ENCODE peak calls at places on chromosomes 1 and 21, in eight cellular contexts. One of them, this sample, is unnamed.

GRCh38 chr21:43304621-43305335 is 122.2 kb downstream of the SIK1 start:
- DNase-seq in endodermal cell: no peak
- DNase-seq in HCT116: no peak
- DNase-seq in fibroblast of lung: no peak
- DNase-seq in H9: no peak
- DNase-seq in neural progenitor cell: no peak
- DNase-seq in IMR-90: no peak
- DNase-seq in colonic mucosa: no peak
- DNase-seq in this sample: no peak

GRCh38 chr1:238129677-238130076 is 239.0 kb upstream of the ZP4 start:
- DNase-seq in IMR-90: no peak
- DNase-seq in neural progenitor cell: no peak
- DNase-seq in colonic mucosa: no peak
- DNase-seq in fibroblast of lung: no peak
- DNase-seq in H9: no peak
- DNase-seq in endodermal cell: no peak
- DNase-seq in HCT116: no peak
- DNase-seq in this sample: no peak

GRCh38 chr1:192260076-192260475 is 56.7 kb upstream of the RGS21 start:
- DNase-seq in colonic mucosa: no peak
- DNase-seq in endodermal cell: no peak
- DNase-seq in neural progenitor cell: no peak
- DNase-seq in fibroblast of lung: no peak
- DNase-seq in IMR-90: peak
- DNase-seq in H9: no peak
- DNase-seq in HCT116: no peak
- DNase-seq in this sample: no peak

GRCh38 chr1:107883562-107883961 is 81.4 kb downstream of the VAV3 start:
- DNase-seq in endodermal cell: no peak
- DNase-seq in colonic mucosa: no peak
- DNase-seq in H9: no peak
- DNase-seq in neural progenitor cell: peak
- DNase-seq in IMR-90: no peak
- DNase-seq in HCT116: no peak
- DNase-seq in fibroblast of lung: peak
- DNase-seq in this sample: no peak

GRCh38 chr1:25031966-25032667 is 102.0 kb upstream of the RUNX3 start:
- DNase-seq in IMR-90: peak
- DNase-seq in H9: no peak
- DNase-seq in HCT116: no peak
- DNase-seq in colonic mucosa: no peak
- DNase-seq in endodermal cell: no peak
- DNase-seq in fibroblast of lung: peak
- DNase-seq in neural progenitor cell: no peak
- DNase-seq in this sample: no peak

GRCh38 chr1:94942171-94943128 is 15.5 kb upstream of the CNN3 start:
- DNase-seq in H9: no peak
- DNase-seq in colonic mucosa: no peak
- DNase-seq in IMR-90: no peak
- DNase-seq in HCT116: no peak
- DNase-seq in endodermal cell: no peak
- DNase-seq in neural progenitor cell: no peak
- DNase-seq in fibroblast of lung: no peak
- DNase-seq in this sample: no peak

GRCh38 chr1:7070389-7071029 is 285.3 kb downstream of the CAMTA1 start:
- DNase-seq in colonic mucosa: peak
- DNase-seq in HCT116: peak
- DNase-seq in neural progenitor cell: peak
- DNase-seq in endodermal cell: peak
- DNase-seq in fibroblast of lung: peak
- DNase-seq in H9: peak
- DNase-seq in IMR-90: peak
- DNase-seq in this sample: peak

GRCh38 chr1:192831706-192832355 is 23.0 kb downstream of the RGS2 start:
- DNase-seq in fibroblast of lung: no peak
- DNase-seq in neural progenitor cell: no peak
- DNase-seq in H9: no peak
- DNase-seq in HCT116: no peak
- DNase-seq in colonic mucosa: no peak
- DNase-seq in IMR-90: peak
- DNase-seq in endodermal cell: no peak
- DNase-seq in this sample: no peak

GRCh38 chr1:223001653-223002634 is 141.1 kb downstream of the TLR5 start:
- DNase-seq in neural progenitor cell: no peak
- DNase-seq in H9: no peak
- DNase-seq in endodermal cell: peak
- DNase-seq in HCT116: no peak
- DNase-seq in IMR-90: no peak
- DNase-seq in fibroblast of lung: peak
- DNase-seq in colonic mucosa: no peak
- DNase-seq in this sample: no peak

GRCh38 chr1:156794506-156795373 is 21.9 kb downstream of the SH2D2A start:
- DNase-seq in endodermal cell: no peak
- DNase-seq in neural progenitor cell: no peak
- DNase-seq in IMR-90: peak
- DNase-seq in HCT116: no peak
- DNase-seq in colonic mucosa: no peak
- DNase-seq in H9: no peak
- DNase-seq in fibroblast of lung: no peak
- DNase-seq in this sample: no peak

GRCh38 chr1:222711319-222712252 is 705 bp downstream of the AIDA start:
- DNase-seq in IMR-90: peak
- DNase-seq in fibroblast of lung: peak
- DNase-seq in colonic mucosa: peak
- DNase-seq in endodermal cell: peak
- DNase-seq in HCT116: peak
- DNase-seq in neural progenitor cell: peak
- DNase-seq in H9: peak
- DNase-seq in this sample: peak

GRCh38 chr1:205313681-205314308 is 7.8 kb downstream of the NUAK2 start:
- DNase-seq in HCT116: no peak
- DNase-seq in H9: peak
- DNase-seq in colonic mucosa: peak
- DNase-seq in fibroblast of lung: peak
- DNase-seq in neural progenitor cell: peak
- DNase-seq in IMR-90: peak
- DNase-seq in endodermal cell: peak
- DNase-seq in this sample: no peak

GRCh38 chr1:11051781-11052510 is 4.9 kb upstream of the MASP2 start:
- DNase-seq in fibroblast of lung: no peak
- DNase-seq in H9: no peak
- DNase-seq in IMR-90: no peak
- DNase-seq in HCT116: no peak
- DNase-seq in neural progenitor cell: no peak
- DNase-seq in colonic mucosa: no peak
- DNase-seq in endodermal cell: no peak
- DNase-seq in this sample: no peak

GRCh38 chr1:154403300-154403943 is 1.7 kb upstream of the IL6R start:
- DNase-seq in neural progenitor cell: no peak
- DNase-seq in H9: no peak
- DNase-seq in HCT116: no peak
- DNase-seq in endodermal cell: no peak
- DNase-seq in colonic mucosa: no peak
- DNase-seq in IMR-90: no peak
- DNase-seq in fibroblast of lung: no peak
- DNase-seq in this sample: no peak

GRCh38 chr1:41378999-41379740 is 17.9 kb downstream of the FOXO6 start:
- DNase-seq in IMR-90: no peak
- DNase-seq in HCT116: no peak
- DNase-seq in endodermal cell: no peak
- DNase-seq in H9: no peak
- DNase-seq in neural progenitor cell: no peak
- DNase-seq in fibroblast of lung: no peak
- DNase-seq in colonic mucosa: no peak
- DNase-seq in this sample: no peak
- H3K9ac ChIP-seq in IMR-90: no peak
- H3K9ac ChIP-seq in HCT116: no peak
- H3K9ac ChIP-seq in endodermal cell: no peak
- H3K9ac ChIP-seq in H9: no peak
- H3K9ac ChIP-seq in neural progenitor cell: no peak
- H3K9ac ChIP-seq in fibroblast of lung: no peak
- H3K9ac ChIP-seq in colonic mucosa: no peak
- H3K9ac ChIP-seq in this sample: no peak

GRCh38 chr1:27981146-27981545 is 21.4 kb downstream of the XKR8 start:
- DNase-seq in HCT116: no peak
- DNase-seq in colonic mucosa: no peak
- DNase-seq in fibroblast of lung: no peak
- DNase-seq in IMR-90: no peak
- DNase-seq in H9: no peak
- DNase-seq in endodermal cell: no peak
- DNase-seq in neural progenitor cell: no peak
- DNase-seq in this sample: no peak

GRCh38 chr1:27979859-27980201 is 20.1 kb downstream of the XKR8 start:
- DNase-seq in colonic mucosa: no peak
- DNase-seq in neural progenitor cell: no peak
- DNase-seq in fibroblast of lung: no peak
- DNase-seq in endodermal cell: no peak
- DNase-seq in HCT116: no peak
- DNase-seq in IMR-90: no peak
- DNase-seq in H9: no peak
- DNase-seq in this sample: no peak

GRCh38 chr1:27973771-27974452 is 14.1 kb downstream of the XKR8 start:
- DNase-seq in neural progenitor cell: no peak
- DNase-seq in IMR-90: no peak
- DNase-seq in endodermal cell: no peak
- DNase-seq in colonic mucosa: no peak
- DNase-seq in H9: no peak
- DNase-seq in HCT116: no peak
- DNase-seq in fibroblast of lung: no peak
- DNase-seq in this sample: no peak

GRCh38 chr1:27980216-27980820 is 20.5 kb downstream of the XKR8 start:
- DNase-seq in endodermal cell: no peak
- DNase-seq in HCT116: no peak
- DNase-seq in neural progenitor cell: no peak
- DNase-seq in H9: no peak
- DNase-seq in IMR-90: peak
- DNase-seq in colonic mucosa: no peak
- DNase-seq in fibroblast of lung: no peak
- DNase-seq in this sample: no peak

DNA sequence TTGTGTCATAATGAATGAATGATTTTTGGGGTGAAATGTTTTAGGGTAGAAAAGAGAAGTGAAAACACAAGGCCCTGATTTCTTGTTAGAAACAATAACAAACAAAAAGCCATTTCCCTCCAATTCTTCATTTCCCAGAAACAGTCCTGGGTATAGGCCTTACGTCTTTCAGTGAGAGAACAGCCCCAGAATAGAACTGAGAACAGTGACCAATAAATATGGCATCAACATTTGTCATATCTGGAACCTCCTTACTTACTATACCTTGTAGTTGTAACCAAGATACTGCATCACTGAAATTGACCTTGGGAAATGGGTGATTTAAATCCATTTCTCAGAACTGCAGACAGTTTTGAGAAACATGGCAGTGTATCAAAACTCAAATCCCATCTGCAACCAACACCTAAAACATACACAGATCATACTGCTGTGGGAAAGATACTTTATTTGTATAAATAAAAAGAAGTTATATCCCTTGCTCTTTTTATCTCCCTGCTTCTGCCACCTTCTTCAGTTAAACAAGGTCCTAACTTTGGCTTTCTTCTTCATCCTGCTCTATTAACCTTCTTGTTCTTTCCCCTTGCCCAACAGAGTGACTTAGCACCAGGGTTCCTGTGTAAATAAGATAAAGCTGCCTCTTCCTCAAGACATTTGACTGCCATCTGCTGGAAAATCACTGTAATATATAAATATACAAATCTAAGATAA is 19.5 kb downstream of the XKR8 start:
- DNase-seq in colonic mucosa: no peak
- DNase-seq in endodermal cell: no peak
- DNase-seq in H9: no peak
- DNase-seq in neural progenitor cell: peak
- DNase-seq in IMR-90: peak
- DNase-seq in HCT116: peak
- DNase-seq in fibroblast of lung: peak
- DNase-seq in this sample: no peak
- TF ChIP-seq CTCF in colonic mucosa: peak
- TF ChIP-seq CTCF in endodermal cell: peak
- TF ChIP-seq CTCF in H9: peak
- TF ChIP-seq CTCF in neural progenitor cell: peak
- TF ChIP-seq CTCF in IMR-90: peak
- TF ChIP-seq CTCF in HCT116: peak
- TF ChIP-seq CTCF in fibroblast of lung: peak
- TF ChIP-seq CTCF in this sample: peak

GRCh38 chr21:33914188-33914587 is 1.4 kb downstream of the ATP5PO start:
- DNase-seq in colonic mucosa: no peak
- DNase-seq in HCT116: no peak
- DNase-seq in IMR-90: no peak
- DNase-seq in neural progenitor cell: no peak
- DNase-seq in H9: no peak
- DNase-seq in fibroblast of lung: no peak
- DNase-seq in endodermal cell: no peak
- DNase-seq in this sample: no peak
- H3K9ac ChIP-seq in colonic mucosa: no peak
- H3K9ac ChIP-seq in HCT116: peak
- H3K9ac ChIP-seq in IMR-90: no peak
- H3K9ac ChIP-seq in neural progenitor cell: no peak
- H3K9ac ChIP-seq in H9: no peak
- H3K9ac ChIP-seq in fibroblast of lung: no peak
- H3K9ac ChIP-seq in endodermal cell: peak
- H3K9ac ChIP-seq in this sample: no peak

GRCh38 chr1:29698626-29699025 is 462.3 kb downstream of the PTPRU start:
- DNase-seq in HCT116: no peak
- DNase-seq in H9: no peak
- DNase-seq in fibroblast of lung: no peak
- DNase-seq in neural progenitor cell: no peak
- DNase-seq in IMR-90: no peak
- DNase-seq in endodermal cell: no peak
- DNase-seq in colonic mucosa: no peak
- DNase-seq in this sample: no peak

GRCh38 chr1:29696656-29697390 is 460.5 kb downstream of the PTPRU start:
- DNase-seq in colonic mucosa: no peak
- DNase-seq in endodermal cell: no peak
- DNase-seq in fibroblast of lung: no peak
- DNase-seq in H9: no peak
- DNase-seq in IMR-90: no peak
- DNase-seq in HCT116: no peak
- DNase-seq in neural progenitor cell: no peak
- DNase-seq in this sample: no peak

GRCh38 chr1:29695809-29696208 is 459.5 kb downstream of the PTPRU start:
- DNase-seq in IMR-90: no peak
- DNase-seq in H9: no peak
- DNase-seq in endodermal cell: no peak
- DNase-seq in neural progenitor cell: no peak
- DNase-seq in HCT116: no peak
- DNase-seq in fibroblast of lung: no peak
- DNase-seq in colonic mucosa: no peak
- DNase-seq in this sample: no peak

GRCh38 chr1:29697391-29697780 is 461.1 kb downstream of the PTPRU start:
- DNase-seq in IMR-90: no peak
- DNase-seq in endodermal cell: no peak
- DNase-seq in HCT116: no peak
- DNase-seq in colonic mucosa: no peak
- DNase-seq in fibroblast of lung: no peak
- DNase-seq in neural progenitor cell: no peak
- DNase-seq in H9: no peak
- DNase-seq in this sample: no peak

DNA sequence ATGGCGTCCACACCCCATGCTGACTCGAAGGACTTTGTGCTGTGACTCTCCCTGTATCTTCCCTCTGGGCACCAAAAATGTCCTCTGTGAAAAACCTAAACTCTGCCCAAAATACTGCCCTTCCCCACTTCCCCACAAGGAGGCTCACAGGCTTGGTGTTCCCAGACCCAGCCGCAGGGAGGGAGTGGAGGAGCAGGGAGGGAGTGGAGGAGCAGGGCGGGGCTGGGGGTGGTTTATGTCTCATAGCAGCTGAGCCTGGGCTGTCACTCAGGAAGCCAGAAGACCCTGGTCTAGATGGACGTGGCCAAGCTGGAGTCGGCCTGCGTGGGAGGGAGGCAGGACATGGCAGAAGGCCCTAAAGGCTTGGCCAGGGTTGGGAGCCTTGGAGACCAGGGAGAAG is 461.7 kb downstream of the PTPRU start:
- DNase-seq in H9: peak
- DNase-seq in endodermal cell: peak
- DNase-seq in colonic mucosa: peak
- DNase-seq in HCT116: peak
- DNase-seq in fibroblast of lung: peak
- DNase-seq in IMR-90: peak
- DNase-seq in neural progenitor cell: peak
- DNase-seq in this sample: peak
- TF ChIP-seq CTCF in H9: peak
- TF ChIP-seq CTCF in endodermal cell: peak
- TF ChIP-seq CTCF in colonic mucosa: no peak
- TF ChIP-seq CTCF in HCT116: peak
- TF ChIP-seq CTCF in fibroblast of lung: peak
- TF ChIP-seq CTCF in IMR-90: peak
- TF ChIP-seq CTCF in neural progenitor cell: peak
- TF ChIP-seq CTCF in this sample: peak

This sample was measured in SK-N-SH.